ENCODE peak calls at places on chromosomes 16 and 17, in ten cellular contexts. One of them, this sample, is unnamed.

GRCh38 chr17:31433091-31433790 is 41.8 kb downstream of the RAB11FIP4 start:
- DNase-seq in kidney: peak; percentile 63
- DNase-seq in heart right ventricle: no peak
- DNase-seq in SK-N-SH: no peak
- DNase-seq in transverse colon: no peak
- DNase-seq in WTC11: no peak
- DNase-seq in neural crest cell: no peak
- DNase-seq in ovary: no peak
- DNase-seq in sigmoid colon: no peak
- DNase-seq in AG09309: no peak
- DNase-seq in this sample: no peak

GRCh38 chr16:2236362-2237075 is at the start of gene DNASE1L2:
- DNase-seq in transverse colon: no peak
- DNase-seq in kidney: peak; percentile 82
- DNase-seq in ovary: peak; percentile 20
- DNase-seq in AG09309: no peak
- DNase-seq in SK-N-SH: peak; percentile 82
- DNase-seq in sigmoid colon: peak; percentile 70
- DNase-seq in neural crest cell: peak; percentile 58
- DNase-seq in WTC11: peak; percentile 66
- DNase-seq in heart right ventricle: no peak
- DNase-seq in this sample: no peak

GRCh38 chr16:28951410-28951943 is 740 bp downstream of the NFATC2IP start:
- DNase-seq in sigmoid colon: peak; percentile 72
- DNase-seq in ovary: peak; percentile 62
- DNase-seq in kidney: no peak
- DNase-seq in neural crest cell: no peak
- DNase-seq in WTC11: peak; percentile 41
- DNase-seq in AG09309: no peak
- DNase-seq in heart right ventricle: peak; percentile 56
- DNase-seq in transverse colon: peak; percentile 74
- DNase-seq in SK-N-SH: no peak
- DNase-seq in this sample: no peak

GRCh38 chr17:73203135-73203787 is 10.4 kb downstream of the COG1 start:
- DNase-seq in sigmoid colon: no peak
- DNase-seq in kidney: no peak
- DNase-seq in neural crest cell: no peak
- DNase-seq in transverse colon: peak; percentile 76
- DNase-seq in AG09309: no peak
- DNase-seq in ovary: no peak
- DNase-seq in WTC11: no peak
- DNase-seq in SK-N-SH: no peak
- DNase-seq in heart right ventricle: no peak
- DNase-seq in this sample: no peak

GRCh38 chr16:65318590-65319267 is 196.9 kb upstream of the CDH11 start:
- DNase-seq in transverse colon: no peak
- DNase-seq in kidney: no peak
- DNase-seq in sigmoid colon: no peak
- DNase-seq in SK-N-SH: no peak
- DNase-seq in ovary: no peak
- DNase-seq in heart right ventricle: no peak
- DNase-seq in WTC11: no peak
- DNase-seq in neural crest cell: no peak
- DNase-seq in AG09309: no peak
- DNase-seq in this sample: no peak

GRCh38 chr16:24999856-25000447 is 15.2 kb downstream of the ARHGAP17 start:
- DNase-seq in kidney: no peak
- DNase-seq in SK-N-SH: no peak
- DNase-seq in WTC11: no peak
- DNase-seq in AG09309: no peak
- DNase-seq in sigmoid colon: no peak
- DNase-seq in transverse colon: no peak
- DNase-seq in neural crest cell: no peak
- DNase-seq in ovary: no peak
- DNase-seq in heart right ventricle: no peak
- DNase-seq in this sample: no peak

GRCh38 chr16:11257131-11257938 is 1.3 kb upstream of the SOCS1 start:
- DNase-seq in SK-N-SH: peak; percentile 85
- DNase-seq in neural crest cell: peak; percentile 61
- DNase-seq in AG09309: peak; percentile 55
- DNase-seq in WTC11: peak; percentile 80
- DNase-seq in sigmoid colon: peak; percentile 91
- DNase-seq in ovary: peak; percentile 79
- DNase-seq in transverse colon: peak; percentile 86
- DNase-seq in kidney: peak; percentile 90
- DNase-seq in heart right ventricle: peak; percentile 61
- DNase-seq in this sample: no peak

GRCh38 chr17:70859829-70860228 is 690.5 kb downstream of the KCNJ2 start:
- DNase-seq in SK-N-SH: no peak
- DNase-seq in sigmoid colon: no peak
- DNase-seq in WTC11: no peak
- DNase-seq in neural crest cell: no peak
- DNase-seq in kidney: no peak
- DNase-seq in AG09309: no peak
- DNase-seq in heart right ventricle: no peak
- DNase-seq in ovary: no peak
- DNase-seq in transverse colon: no peak
- DNase-seq in this sample: no peak

GRCh38 chr17:58153046-58153445 is 4.9 kb downstream of the OR4D1 start:
- DNase-seq in kidney: no peak
- DNase-seq in transverse colon: peak; percentile 11
- DNase-seq in AG09309: no peak
- DNase-seq in neural crest cell: no peak
- DNase-seq in SK-N-SH: no peak
- DNase-seq in ovary: no peak
- DNase-seq in sigmoid colon: no peak
- DNase-seq in WTC11: no peak
- DNase-seq in heart right ventricle: no peak
- DNase-seq in this sample: no peak

GRCh38 chr17:58161566-58161965 is 5.2 kb upstream of the OR4D2 start:
- DNase-seq in WTC11: no peak
- DNase-seq in ovary: no peak
- DNase-seq in neural crest cell: no peak
- DNase-seq in SK-N-SH: no peak
- DNase-seq in sigmoid colon: no peak
- DNase-seq in kidney: no peak
- DNase-seq in AG09309: no peak
- DNase-seq in heart right ventricle: no peak
- DNase-seq in transverse colon: no peak
- DNase-seq in this sample: no peak

GRCh38 chr17:58158181-58158580 is 8.6 kb upstream of the OR4D2 start:
- DNase-seq in ovary: no peak
- DNase-seq in transverse colon: no peak
- DNase-seq in heart right ventricle: no peak
- DNase-seq in AG09309: no peak
- DNase-seq in kidney: no peak
- DNase-seq in sigmoid colon: no peak
- DNase-seq in neural crest cell: no peak
- DNase-seq in SK-N-SH: no peak
- DNase-seq in WTC11: no peak
- DNase-seq in this sample: no peak

DNA sequence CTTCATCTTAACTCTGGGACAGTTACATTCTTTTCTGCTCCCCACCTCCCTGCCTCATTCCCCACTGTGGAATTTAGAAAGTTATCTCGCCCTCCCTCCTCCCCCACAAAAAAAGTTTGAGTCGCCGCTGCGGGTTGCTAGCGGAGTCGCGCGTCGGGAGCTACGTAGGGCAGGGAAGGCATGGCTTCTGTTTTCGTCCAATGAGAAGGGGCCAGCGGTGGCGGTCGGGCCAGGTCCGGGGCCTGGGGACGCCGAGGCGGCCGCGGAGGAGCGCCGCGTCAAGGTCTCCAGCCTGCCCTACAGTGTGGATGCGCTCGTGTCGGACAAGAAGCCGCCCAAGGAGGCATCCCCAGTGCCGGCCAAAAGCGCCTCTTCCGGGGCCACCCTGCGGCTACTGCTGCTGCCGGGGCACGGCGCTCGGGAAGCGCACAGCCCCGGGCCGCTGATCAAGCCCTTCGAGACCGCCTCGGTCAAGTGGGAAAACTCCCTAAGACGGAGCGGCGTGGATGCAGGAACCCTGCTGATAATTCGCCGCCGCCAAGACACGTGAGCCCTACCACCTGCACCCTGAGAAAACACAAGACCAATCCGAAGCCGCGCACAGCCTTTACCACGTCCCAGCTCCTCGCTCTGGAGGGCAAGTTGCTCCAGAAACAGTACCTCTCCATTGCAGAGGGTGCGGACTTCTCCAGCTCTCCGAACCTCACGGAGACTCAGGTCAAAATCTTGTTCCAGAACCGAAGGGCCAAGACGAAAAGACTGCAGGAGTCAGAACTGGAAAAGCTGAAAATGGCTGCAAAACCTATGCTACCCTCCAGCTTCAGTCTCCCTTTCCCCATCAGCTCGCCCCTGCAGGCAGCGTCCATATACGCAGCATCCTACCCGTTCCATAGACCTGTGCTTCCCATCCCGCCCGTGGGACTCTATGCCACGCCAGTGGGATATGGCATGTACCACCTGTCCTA is 8.9 kb downstream of the OR4D1 start:
- DNase-seq in AG09309: no peak
- DNase-seq in neural crest cell: peak; percentile 41
- DNase-seq in kidney: peak; percentile 76
- DNase-seq in heart right ventricle: peak; percentile 37
- DNase-seq in sigmoid colon: no peak
- DNase-seq in WTC11: peak; percentile 73
- DNase-seq in transverse colon: peak; percentile 12
- DNase-seq in SK-N-SH: peak; percentile 85
- DNase-seq in ovary: no peak
- DNase-seq in this sample: no peak
- TF ChIP-seq CTCF in AG09309: no peak
- TF ChIP-seq CTCF in neural crest cell: no peak
- TF ChIP-seq CTCF in kidney: no peak
- TF ChIP-seq CTCF in heart right ventricle: no peak
- TF ChIP-seq CTCF in sigmoid colon: no peak
- TF ChIP-seq CTCF in WTC11: no peak
- TF ChIP-seq CTCF in transverse colon: no peak
- TF ChIP-seq CTCF in SK-N-SH: no peak
- TF ChIP-seq CTCF in ovary: no peak
- TF ChIP-seq CTCF in this sample: no peak

GRCh38 chr17:41962111-41962510 is 4.5 kb upstream of the CNP start:
- DNase-seq in transverse colon: no peak
- DNase-seq in SK-N-SH: no peak
- DNase-seq in kidney: no peak
- DNase-seq in sigmoid colon: no peak
- DNase-seq in heart right ventricle: no peak
- DNase-seq in ovary: no peak
- DNase-seq in WTC11: no peak
- DNase-seq in neural crest cell: no peak
- DNase-seq in AG09309: no peak
- DNase-seq in this sample: no peak

GRCh38 chr17:41959030-41959335 is 7.6 kb upstream of the CNP start:
- DNase-seq in AG09309: no peak
- DNase-seq in ovary: no peak
- DNase-seq in sigmoid colon: no peak
- DNase-seq in SK-N-SH: no peak
- DNase-seq in neural crest cell: no peak
- DNase-seq in heart right ventricle: no peak
- DNase-seq in transverse colon: no peak
- DNase-seq in WTC11: no peak
- DNase-seq in kidney: no peak
- DNase-seq in this sample: no peak

GRCh38 chr17:41957869-41958231 is 8.7 kb upstream of the CNP start:
- DNase-seq in ovary: no peak
- DNase-seq in AG09309: no peak
- DNase-seq in WTC11: no peak
- DNase-seq in transverse colon: no peak
- DNase-seq in sigmoid colon: no peak
- DNase-seq in heart right ventricle: no peak
- DNase-seq in kidney: no peak
- DNase-seq in neural crest cell: no peak
- DNase-seq in SK-N-SH: no peak
- DNase-seq in this sample: no peak

GRCh38 chr17:41957058-41957868 is 9.3 kb upstream of the CNP start:
- DNase-seq in WTC11: peak; percentile 26
- DNase-seq in sigmoid colon: no peak
- DNase-seq in AG09309: no peak
- DNase-seq in SK-N-SH: no peak
- DNase-seq in heart right ventricle: no peak
- DNase-seq in ovary: no peak
- DNase-seq in transverse colon: no peak
- DNase-seq in kidney: no peak
- DNase-seq in neural crest cell: no peak
- DNase-seq in this sample: no peak

GRCh38 chr17:41959336-41960095 is 7.1 kb upstream of the CNP start:
- DNase-seq in neural crest cell: peak; percentile 43
- DNase-seq in SK-N-SH: peak; percentile 73
- DNase-seq in WTC11: peak; percentile 61
- DNase-seq in AG09309: no peak
- DNase-seq in sigmoid colon: no peak
- DNase-seq in transverse colon: no peak
- DNase-seq in kidney: peak; percentile 72
- DNase-seq in heart right ventricle: no peak
- DNase-seq in ovary: no peak
- DNase-seq in this sample: no peak
- TF ChIP-seq CTCF in neural crest cell: peak; percentile 53
- TF ChIP-seq CTCF in SK-N-SH: peak; percentile 52
- TF ChIP-seq CTCF in WTC11: no peak
- TF ChIP-seq CTCF in AG09309: peak; percentile 62
- TF ChIP-seq CTCF in sigmoid colon: no peak
- TF ChIP-seq CTCF in transverse colon: no peak
- TF ChIP-seq CTCF in kidney: peak; percentile 61
- TF ChIP-seq CTCF in heart right ventricle: no peak
- TF ChIP-seq CTCF in ovary: no peak
- TF ChIP-seq CTCF in this sample: peak; percentile 78

GRCh38 chr16:8355714-8356113 is 234.6 kb downstream of the TMEM114 start:
- DNase-seq in SK-N-SH: peak; percentile 16
- DNase-seq in AG09309: no peak
- DNase-seq in heart right ventricle: no peak
- DNase-seq in kidney: no peak
- DNase-seq in neural crest cell: no peak
- DNase-seq in transverse colon: no peak
- DNase-seq in sigmoid colon: no peak
- DNase-seq in WTC11: no peak
- DNase-seq in ovary: no peak
- DNase-seq in this sample: no peak
- TF ChIP-seq CTCF in SK-N-SH: no peak
- TF ChIP-seq CTCF in AG09309: no peak
- TF ChIP-seq CTCF in heart right ventricle: no peak
- TF ChIP-seq CTCF in kidney: no peak
- TF ChIP-seq CTCF in neural crest cell: peak; percentile 54
- TF ChIP-seq CTCF in transverse colon: no peak
- TF ChIP-seq CTCF in sigmoid colon: no peak
- TF ChIP-seq CTCF in WTC11: no peak
- TF ChIP-seq CTCF in ovary: no peak
- TF ChIP-seq CTCF in this sample: no peak

DNA sequence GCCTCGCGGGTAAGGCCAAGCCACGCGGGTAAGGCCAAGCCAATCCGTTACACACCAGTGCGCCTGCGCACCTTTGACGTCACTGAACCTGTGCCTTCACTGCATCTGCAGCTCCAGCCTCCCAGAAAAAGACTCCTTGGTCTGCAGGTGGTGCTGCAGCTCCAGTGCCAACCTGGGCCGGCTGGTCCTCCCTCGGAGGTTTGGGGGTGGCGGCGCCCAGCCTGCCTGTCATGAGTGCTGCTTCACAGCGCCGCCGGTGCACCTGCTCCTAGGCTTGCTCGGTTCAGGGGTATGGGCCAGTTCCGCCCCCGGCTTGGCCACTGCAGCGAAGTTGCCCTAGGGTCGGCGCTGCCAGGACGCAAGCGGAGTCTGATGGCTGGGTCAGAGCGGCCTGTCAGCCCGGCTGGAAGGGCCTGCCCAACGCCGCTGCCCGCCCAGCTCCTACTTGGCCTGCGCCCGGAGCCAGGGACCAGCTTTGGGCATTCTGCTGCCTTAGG is 146.6 kb downstream of the USP22 start:
- DNase-seq in AG09309: no peak
- DNase-seq in sigmoid colon: peak; percentile 70
- DNase-seq in SK-N-SH: no peak
- DNase-seq in ovary: peak; percentile 70
- DNase-seq in heart right ventricle: peak; percentile 49
- DNase-seq in transverse colon: peak; percentile 13
- DNase-seq in kidney: no peak
- DNase-seq in neural crest cell: no peak
- DNase-seq in WTC11: no peak
- DNase-seq in this sample: no peak
- TF ChIP-seq CTCF in AG09309: no peak
- TF ChIP-seq CTCF in sigmoid colon: no peak
- TF ChIP-seq CTCF in SK-N-SH: no peak
- TF ChIP-seq CTCF in ovary: no peak
- TF ChIP-seq CTCF in heart right ventricle: no peak
- TF ChIP-seq CTCF in transverse colon: no peak
- TF ChIP-seq CTCF in kidney: no peak
- TF ChIP-seq CTCF in neural crest cell: no peak
- TF ChIP-seq CTCF in WTC11: no peak
- TF ChIP-seq CTCF in this sample: no peak